ENCODE peak calls at places on chromosomes 5 and 9, in seven cellular contexts. H is Kasumi-1; V is sciatic nerve; I is left cardiac atrium; K is activated CD4-positive, alpha-beta T cell treated with anti-CD3 and anti-CD28 coated beads for 36 hours; Z is astrocyte of the spinal cord; U is activated T-cell treated with anti-CD3 and anti-CD28 coated beads, Interleukin-2, amount 50 U/mL, for 4 hours. E is an unnamed sample.

GRCh38 chr9:69346596-69347390 is 21.8 kb downstream of the ENTREP1 start:
- DNase-seq in H (no peak), V (no peak), I (no peak), U (no peak), K (no peak), Z (no peak), E (no peak)

GRCh38 chr9:99666571-99666970 is 155.1 kb upstream of the NR4A3 start:
- DNase-seq in Z (peak), U (no peak), K (no peak), V (no peak), I (no peak), H (no peak), E (no peak)

GRCh38 chr5:8316608-8317007 is 447.7 kb downstream of the MTRR start:
- DNase-seq in U (no peak), I (no peak), V (no peak), H (no peak), Z (no peak), K (no peak), E (no peak)

GRCh38 chr9:72628191-72628590 is 106.8 kb downstream of the TMC1 start:
- DNase-seq in I (no peak), H (no peak), K (no peak), V (no peak), Z (no peak), U (no peak), E (no peak)

GRCh38 chr9:134548618-134549017 is 93.0 kb upstream of the COL5A1 start:
- DNase-seq in H (no peak), I (no peak), K (no peak), V (peak), Z (no peak), U (no peak), E (no peak)

GRCh38 chr5:124669956-124670671 is 76.3 kb downstream of the ZNF608 start:
- DNase-seq in I (no peak), K (no peak), Z (no peak), V (no peak), H (no peak), U (no peak), E (no peak)

GRCh38 chr5:1437452-1437851 is 7.8 kb downstream of the SLC6A3 start:
- DNase-seq in V (no peak), U (no peak), Z (no peak), I (no peak), H (no peak), K (no peak), E (peak)

GRCh38 chr9:113933671-113934070 is 57.6 kb downstream of the ZNF618 start:
- DNase-seq in I (no peak), U (no peak), K (no peak), H (no peak), Z (no peak), V (no peak), E (no peak)

GRCh38 chr9:124574944-124575343 is 67.7 kb upstream of the NR5A1 start:
- DNase-seq in I (no peak), K (no peak), H (no peak), V (no peak), U (no peak), Z (peak), E (peak)

GRCh38 chr5:174910245-174910737 is 185.9 kb downstream of the MSX2 start:
- DNase-seq in V (peak), K (peak), U (peak), H (peak), Z (peak), I (peak), E (no peak)

GRCh38 chr9:26157411-26157810 is 479.2 kb upstream of the TUSC1 start:
- DNase-seq in Z (no peak), I (no peak), V (no peak), H (no peak), K (no peak), U (no peak), E (no peak)

GRCh38 chr9:98871456-98872065 is 64.1 kb downstream of the GALNT12 start:
- DNase-seq in K (no peak), Z (no peak), V (no peak), H (no peak), I (no peak), U (no peak), E (no peak)

GRCh38 chr5:58842851-58843250 is 260.0 kb downstream of the RAB3C start:
- DNase-seq in K (no peak), H (no peak), V (no peak), U (no peak), Z (no peak), I (no peak), E (no peak)

GRCh38 chr5:157159209-157159751 is 6.8 kb downstream of the GARIN3 start:
- DNase-seq in Z (no peak), V (no peak), K (peak), U (no peak), I (no peak), H (no peak), E (no peak)

GRCh38 chr9:130975932-130976841 is 32.8 kb upstream of the LAMC3 start:
- DNase-seq in H (no peak), I (no peak), Z (no peak), U (no peak), K (no peak), V (no peak), E (no peak)

GRCh38 chr9:3527653-3527960 is 1.8 kb upstream of the RFX3 start:
- DNase-seq in K (peak), V (no peak), U (no peak), H (no peak), Z (no peak), I (no peak), E (no peak)

GRCh38 chr5:140235776-140236558 is 61.0 kb downstream of the CYSTM1 start:
- DNase-seq in V (no peak), H (peak), K (no peak), Z (no peak), U (no peak), I (no peak), E (no peak)

GRCh38 chr5:120368923-120369715 is 95.0 kb upstream of the PRR16 start:
- DNase-seq in K (no peak), H (no peak), V (no peak), U (no peak), Z (no peak), I (no peak), E (no peak)

GRCh38 chr5:54215233-54215736 is 95.1 kb downstream of the ARL15 start:
- DNase-seq in K (no peak), U (no peak), H (no peak), I (no peak), Z (no peak), V (no peak), E (no peak)